ENCODE peak calls at places on chromosomes 5 and 9, in five cellular contexts. G is fibroblast of the conjunctiva, N is skeletal muscle cell, F is GM10248, H is anterior cingulate cortex. T is an unnamed sample.

GRCh38 chr9:116576386-116576785 is 110.7 kb upstream of the TRIM32 start:
- DNase-seq in H (no peak), N (no peak), F (no peak), G (no peak), T (no peak)

GRCh38 chr5:31921852-31922305 is 252.2 kb downstream of the GOLPH3 start:
- DNase-seq in N (peak), G (no peak), H (no peak), F (no peak), T (no peak)

GRCh38 chr5:55406292-55406691 is 98.5 kb downstream of the MTREX start:
- DNase-seq in H (no peak), G (no peak), N (no peak), F (no peak), T (no peak)

GRCh38 chr9:89940625-89941024 is 335.8 kb downstream of the GADD45G start:
- DNase-seq in N (no peak), G (no peak), F (no peak), H (no peak), T (no peak)

GRCh38 chr9:35649431-35650340 is 1.0 kb downstream of the SIT1 start:
- DNase-seq in G (no peak), N (no peak), H (peak), F (peak), T (peak)

GRCh38 chr9:114549677-114550330 is 37.8 kb upstream of the ATP6V1G1 start:
- DNase-seq in F (no peak), G (no peak), H (no peak), N (no peak), T (no peak)

GRCh38 chr9:1718836-1719235 is 296.3 kb upstream of the SMARCA2 start:
- DNase-seq in G (no peak), H (no peak), N (no peak), F (no peak), T (no peak)

GRCh38 chr9:131999692-132000551 is 79.7 kb downstream of the MED27 start:
- DNase-seq in G (no peak), H (no peak), F (no peak), N (peak), T (no peak)

GRCh38 chr9:36623280-36623679 is 50.6 kb downstream of the MELK start:
- DNase-seq in F (no peak), N (peak), G (no peak), H (no peak), T (no peak)

GRCh38 chr9:137305060-137305787 is 3.2 kb upstream of the NRARP start:
- DNase-seq in H (peak), F (no peak), N (no peak), G (no peak), T (peak)

GRCh38 chr9:13351768-13352386 is 72.4 kb upstream of the MPDZ start:
- DNase-seq in N (peak), F (peak), H (no peak), G (peak), T (no peak)